ENCODE peak calls at places on chromosome 4, in nine cellular contexts. One of them, this sample, is unnamed.

GRCh38 chr4:36220776-36221175 is 23.5 kb downstream of the ARAP2 start:
- DNase-seq in psoas muscle: no peak
- DNase-seq in fibroblast of lung: no peak
- DNase-seq in heart left ventricle: no peak
- DNase-seq in body of pancreas: no peak
- DNase-seq in lower lobe of right lung: no peak
- DNase-seq in Panc1: no peak
- DNase-seq in CD8-positive, alpha-beta memory T cell: no peak
- DNase-seq in suprapubic skin: no peak
- DNase-seq in this sample: no peak

GRCh38 chr4:156961241-156962068 is 10.1 kb downstream of the PDGFC start:
- DNase-seq in psoas muscle: no peak
- DNase-seq in fibroblast of lung: peak; percentile 78
- DNase-seq in heart left ventricle: no peak
- DNase-seq in body of pancreas: no peak
- DNase-seq in lower lobe of right lung: no peak
- DNase-seq in Panc1: no peak
- DNase-seq in CD8-positive, alpha-beta memory T cell: no peak
- DNase-seq in suprapubic skin: no peak
- DNase-seq in this sample: no peak

GRCh38 chr4:167031534-167032156 is 202.6 kb downstream of the SPOCK3 start:
- DNase-seq in psoas muscle: no peak
- DNase-seq in fibroblast of lung: peak; percentile 34
- DNase-seq in heart left ventricle: no peak
- DNase-seq in body of pancreas: no peak
- DNase-seq in lower lobe of right lung: no peak
- DNase-seq in Panc1: no peak
- DNase-seq in CD8-positive, alpha-beta memory T cell: no peak
- DNase-seq in suprapubic skin: no peak
- DNase-seq in this sample: no peak

GRCh38 chr4:162891788-162892707 is 274.6 kb downstream of the NAF1 start:
- DNase-seq in psoas muscle: no peak
- DNase-seq in fibroblast of lung: peak; percentile 43
- DNase-seq in heart left ventricle: no peak
- DNase-seq in body of pancreas: no peak
- DNase-seq in lower lobe of right lung: no peak
- DNase-seq in Panc1: no peak
- DNase-seq in CD8-positive, alpha-beta memory T cell: no peak
- DNase-seq in suprapubic skin: no peak
- DNase-seq in this sample: no peak

GRCh38 chr4:57023104-57023503 is 44.4 kb downstream of the POLR2B start:
- DNase-seq in psoas muscle: no peak
- DNase-seq in fibroblast of lung: peak; percentile 92
- DNase-seq in heart left ventricle: no peak
- DNase-seq in body of pancreas: no peak
- DNase-seq in lower lobe of right lung: no peak
- DNase-seq in Panc1: no peak
- DNase-seq in CD8-positive, alpha-beta memory T cell: no peak
- DNase-seq in suprapubic skin: no peak
- DNase-seq in this sample: no peak

GRCh38 chr4:122666527-122667245 is 45.8 kb upstream of the IL21 start:
- DNase-seq in psoas muscle: no peak
- DNase-seq in fibroblast of lung: peak; percentile 96
- DNase-seq in heart left ventricle: no peak
- DNase-seq in body of pancreas: no peak
- DNase-seq in lower lobe of right lung: no peak
- DNase-seq in Panc1: peak; percentile 10
- DNase-seq in CD8-positive, alpha-beta memory T cell: no peak
- DNase-seq in suprapubic skin: no peak
- DNase-seq in this sample: no peak

GRCh38 chr4:162984621-162985020 is 182.1 kb downstream of the NAF1 start:
- DNase-seq in psoas muscle: no peak
- DNase-seq in fibroblast of lung: no peak
- DNase-seq in heart left ventricle: no peak
- DNase-seq in body of pancreas: no peak
- DNase-seq in lower lobe of right lung: no peak
- DNase-seq in Panc1: no peak
- DNase-seq in CD8-positive, alpha-beta memory T cell: no peak
- DNase-seq in suprapubic skin: no peak
- DNase-seq in this sample: peak; percentile 57

GRCh38 chr4:153096344-153096743 is 107.9 kb upstream of the TRIM2 start:
- DNase-seq in psoas muscle: no peak
- DNase-seq in fibroblast of lung: no peak
- DNase-seq in heart left ventricle: no peak
- DNase-seq in body of pancreas: no peak
- DNase-seq in lower lobe of right lung: no peak
- DNase-seq in Panc1: no peak
- DNase-seq in CD8-positive, alpha-beta memory T cell: no peak
- DNase-seq in suprapubic skin: no peak
- DNase-seq in this sample: no peak

DNA sequence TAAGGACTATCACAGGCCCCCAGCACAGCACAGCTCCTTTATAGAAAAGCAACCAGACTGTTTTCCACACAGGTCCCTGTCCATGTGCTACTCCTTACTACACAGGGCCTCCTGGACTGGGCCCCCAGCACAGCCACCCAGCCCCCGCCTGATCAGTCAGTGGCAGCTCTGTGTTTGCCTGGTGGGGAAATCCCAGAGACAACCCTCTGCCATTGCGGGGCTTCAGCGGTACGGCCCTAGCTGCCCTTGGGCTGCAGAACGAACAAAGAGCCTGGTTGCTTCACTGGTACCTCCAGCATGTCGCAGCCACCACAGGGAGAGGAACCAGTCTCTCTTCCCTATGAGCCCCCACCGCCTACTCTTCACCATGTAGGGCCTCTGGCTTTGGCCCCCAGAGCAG is 30.7 kb downstream of the CBR4 start:
- DNase-seq in psoas muscle: no peak
- DNase-seq in fibroblast of lung: no peak
- DNase-seq in heart left ventricle: no peak
- DNase-seq in body of pancreas: no peak
- DNase-seq in lower lobe of right lung: no peak
- DNase-seq in Panc1: no peak
- DNase-seq in CD8-positive, alpha-beta memory T cell: no peak
- DNase-seq in suprapubic skin: no peak
- DNase-seq in this sample: no peak
- H3K9me3 ChIP-seq in psoas muscle: peaks cover 13% of the 10 kb centered on the region
- H3K9me3 ChIP-seq in fibroblast of lung: no peaks in the 10 kb centered on the region
- H3K9me3 ChIP-seq in heart left ventricle: peaks cover 40% of the 10 kb centered on the region
- H3K9me3 ChIP-seq in body of pancreas: no peaks in the 10 kb centered on the region
- H3K9me3 ChIP-seq in lower lobe of right lung: peaks cover 15% of the 10 kb centered on the region
- H3K9me3 ChIP-seq in Panc1: no peaks in the 10 kb centered on the region
- H3K9me3 ChIP-seq in CD8-positive, alpha-beta memory T cell: no peaks in the 10 kb centered on the region
- H3K9me3 ChIP-seq in suprapubic skin: peaks cover 14% of the 10 kb centered on the region
- H3K9me3 ChIP-seq in this sample: peaks cover 10% of the 10 kb centered on the region

DNA sequence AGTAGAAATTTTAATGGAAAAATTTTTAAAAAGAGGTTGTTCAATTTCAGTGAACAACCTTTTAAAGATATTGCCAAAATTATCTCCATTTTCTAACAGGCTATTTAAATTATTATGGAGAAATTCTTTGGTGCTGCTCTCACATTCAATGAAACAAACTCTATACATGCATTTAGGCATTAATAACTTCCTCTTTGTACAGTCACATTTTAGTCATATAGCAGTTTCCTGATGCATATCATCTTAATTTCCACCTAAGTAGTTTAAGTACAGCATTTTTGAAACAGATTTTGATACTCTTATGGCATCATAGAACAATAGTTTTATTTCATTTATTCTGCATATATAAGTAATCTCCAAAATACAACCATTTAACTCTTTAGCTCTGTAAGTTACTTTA is 500.1 kb downstream of the STPG2 start:
- DNase-seq in psoas muscle: no peak
- DNase-seq in fibroblast of lung: no peak
- DNase-seq in heart left ventricle: no peak
- DNase-seq in body of pancreas: no peak
- DNase-seq in lower lobe of right lung: no peak
- DNase-seq in Panc1: no peak
- DNase-seq in CD8-positive, alpha-beta memory T cell: no peak
- DNase-seq in suprapubic skin: no peak
- DNase-seq in this sample: no peak
- H3K27me3 ChIP-seq in psoas muscle: no peaks in the 10 kb centered on the region
- H3K27me3 ChIP-seq in fibroblast of lung: no peaks in the 10 kb centered on the region
- H3K27me3 ChIP-seq in heart left ventricle: no peaks in the 10 kb centered on the region
- H3K27me3 ChIP-seq in body of pancreas: no peaks in the 10 kb centered on the region
- H3K27me3 ChIP-seq in lower lobe of right lung: no peaks in the 10 kb centered on the region
- H3K27me3 ChIP-seq in Panc1: no peaks in the 10 kb centered on the region
- H3K27me3 ChIP-seq in CD8-positive, alpha-beta memory T cell: no peaks in the 10 kb centered on the region
- H3K27me3 ChIP-seq in suprapubic skin: no peaks in the 10 kb centered on the region
- H3K27me3 ChIP-seq in this sample: no peaks in the 10 kb centered on the region

GRCh38 chr4:24792552-24792951 is 2.8 kb upstream of the SOD3 start:
- DNase-seq in psoas muscle: no peak
- DNase-seq in fibroblast of lung: no peak
- DNase-seq in heart left ventricle: no peak
- DNase-seq in body of pancreas: no peak
- DNase-seq in lower lobe of right lung: no peak
- DNase-seq in Panc1: no peak
- DNase-seq in CD8-positive, alpha-beta memory T cell: no peak
- DNase-seq in suprapubic skin: no peak
- DNase-seq in this sample: no peak

GRCh38 chr4:24793219-24794005 is 2.0 kb upstream of the SOD3 start:
- DNase-seq in psoas muscle: no peak
- DNase-seq in fibroblast of lung: peak; percentile 20
- DNase-seq in heart left ventricle: no peak
- DNase-seq in body of pancreas: no peak
- DNase-seq in lower lobe of right lung: no peak
- DNase-seq in Panc1: no peak
- DNase-seq in CD8-positive, alpha-beta memory T cell: no peak
- DNase-seq in suprapubic skin: peak; percentile 11
- DNase-seq in this sample: no peak

GRCh38 chr4:24794916-24795665 is at the start of gene SOD3:
- DNase-seq in psoas muscle: peak; percentile 81
- DNase-seq in fibroblast of lung: peak; percentile 91
- DNase-seq in heart left ventricle: peak; percentile 89
- DNase-seq in body of pancreas: peak; percentile 89
- DNase-seq in lower lobe of right lung: peak; percentile 85
- DNase-seq in Panc1: no peak
- DNase-seq in CD8-positive, alpha-beta memory T cell: no peak
- DNase-seq in suprapubic skin: peak; percentile 89
- DNase-seq in this sample: peak; percentile 94

GRCh38 chr4:24795666-24796381 is 451 bp downstream of the SOD3 start:
- DNase-seq in psoas muscle: no peak
- DNase-seq in fibroblast of lung: no peak
- DNase-seq in heart left ventricle: no peak
- DNase-seq in body of pancreas: no peak
- DNase-seq in lower lobe of right lung: no peak
- DNase-seq in Panc1: no peak
- DNase-seq in CD8-positive, alpha-beta memory T cell: no peak
- DNase-seq in suprapubic skin: peak; percentile 70
- DNase-seq in this sample: no peak

DNA sequence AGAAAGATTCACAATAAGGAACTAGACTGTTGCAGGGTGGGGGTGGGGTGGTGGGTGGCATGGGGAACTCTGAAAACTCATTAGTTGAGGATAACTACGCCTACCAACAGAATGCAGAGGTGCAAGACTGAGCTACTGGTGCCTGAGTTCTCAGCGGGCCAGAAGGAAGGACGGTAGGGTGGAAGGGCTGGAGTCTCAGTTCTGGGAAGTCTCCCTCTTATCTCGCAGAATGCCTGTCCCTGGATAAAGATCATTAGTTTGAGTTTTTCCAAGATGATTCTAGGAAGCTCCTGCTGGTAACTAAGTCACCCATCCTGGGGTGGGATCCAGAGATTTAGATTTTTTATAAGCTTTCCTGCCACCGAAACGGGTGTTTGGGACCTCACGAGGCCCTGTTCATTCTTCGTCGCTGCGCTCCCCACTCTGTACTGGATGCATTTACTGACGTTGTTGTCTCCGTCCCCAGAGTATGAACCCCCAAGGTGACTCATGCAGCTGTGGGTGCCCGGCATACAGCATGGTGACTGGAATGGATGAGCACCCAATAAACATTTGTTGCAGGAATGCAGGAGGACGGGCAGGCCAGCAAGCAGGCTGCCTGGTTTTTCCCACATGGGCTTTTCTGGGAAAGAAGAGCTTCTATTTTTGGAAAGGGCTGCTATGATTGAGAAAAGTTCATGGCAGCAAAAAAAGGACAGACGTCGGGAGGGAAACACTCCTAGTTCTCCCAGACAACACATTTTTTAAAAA is 1.1 kb upstream of the SOD3 start:
- DNase-seq in psoas muscle: peak; percentile 41
- DNase-seq in fibroblast of lung: peak; percentile 86
- DNase-seq in heart left ventricle: peak; percentile 44
- DNase-seq in body of pancreas: peak; percentile 24
- DNase-seq in lower lobe of right lung: no peak
- DNase-seq in Panc1: no peak
- DNase-seq in CD8-positive, alpha-beta memory T cell: no peak
- DNase-seq in suprapubic skin: peak; percentile 75
- DNase-seq in this sample: peak; percentile 84
- H3K27ac ChIP-seq in psoas muscle: peak overlapping the region; percentile 74
- H3K27ac ChIP-seq in fibroblast of lung: peak overlapping the region; percentile 77
- H3K27ac ChIP-seq in heart left ventricle: peak overlapping the region; percentile 81
- H3K27ac ChIP-seq in body of pancreas: peak overlapping the region; percentile 73
- H3K27ac ChIP-seq in lower lobe of right lung: peak overlapping the region; percentile 84
- H3K27ac ChIP-seq in Panc1: no peak overlapping the region
- H3K27ac ChIP-seq in CD8-positive, alpha-beta memory T cell: no peak overlapping the region
- H3K27ac ChIP-seq in suprapubic skin: peak overlapping the region; percentile 83
- H3K27ac ChIP-seq in this sample: peak overlapping the region; percentile 91

GRCh38 chr4:113732-114131 is 10.6 kb upstream of the ZNF718 start:
- DNase-seq in psoas muscle: no peak
- DNase-seq in fibroblast of lung: no peak
- DNase-seq in heart left ventricle: no peak
- DNase-seq in body of pancreas: no peak
- DNase-seq in lower lobe of right lung: no peak
- DNase-seq in Panc1: no peak
- DNase-seq in CD8-positive, alpha-beta memory T cell: no peak
- DNase-seq in suprapubic skin: no peak
- DNase-seq in this sample: no peak

GRCh38 chr4:107444-108429 is 16.6 kb upstream of the ZNF718 start:
- DNase-seq in psoas muscle: no peak
- DNase-seq in fibroblast of lung: no peak
- DNase-seq in heart left ventricle: no peak
- DNase-seq in body of pancreas: peak; percentile 15
- DNase-seq in lower lobe of right lung: peak; percentile 36
- DNase-seq in Panc1: no peak
- DNase-seq in CD8-positive, alpha-beta memory T cell: no peak
- DNase-seq in suprapubic skin: no peak
- DNase-seq in this sample: no peak

GRCh38 chr4:116499-116898 is 7.8 kb upstream of the ZNF718 start:
- DNase-seq in psoas muscle: no peak
- DNase-seq in fibroblast of lung: no peak
- DNase-seq in heart left ventricle: no peak
- DNase-seq in body of pancreas: no peak
- DNase-seq in lower lobe of right lung: no peak
- DNase-seq in Panc1: no peak
- DNase-seq in CD8-positive, alpha-beta memory T cell: no peak
- DNase-seq in suprapubic skin: no peak
- DNase-seq in this sample: no peak

GRCh38 chr4:114151-114550 is 10.2 kb upstream of the ZNF718 start:
- DNase-seq in psoas muscle: no peak
- DNase-seq in fibroblast of lung: no peak
- DNase-seq in heart left ventricle: no peak
- DNase-seq in body of pancreas: no peak
- DNase-seq in lower lobe of right lung: no peak
- DNase-seq in Panc1: no peak
- DNase-seq in CD8-positive, alpha-beta memory T cell: no peak
- DNase-seq in suprapubic skin: no peak
- DNase-seq in this sample: no peak

DNA sequence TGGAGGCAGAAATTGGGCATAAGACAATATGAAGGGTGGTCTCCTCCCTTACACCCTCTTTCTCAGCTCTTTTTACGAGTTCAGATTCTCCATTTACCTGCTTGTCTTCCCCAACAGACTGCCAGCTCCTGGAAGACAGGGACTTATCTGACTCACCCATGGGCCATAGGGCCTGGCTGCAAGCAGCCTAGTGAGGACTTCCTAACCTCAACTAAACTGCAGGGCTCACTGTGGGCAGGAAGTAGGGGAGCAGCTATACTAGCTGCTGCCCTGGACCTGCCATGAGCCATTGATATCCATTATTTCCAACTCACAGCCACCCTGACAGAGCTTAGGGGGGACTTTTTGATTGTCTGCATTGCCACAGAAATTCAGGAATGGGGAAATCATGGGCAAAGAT is 11.5 kb upstream of the ZNF718 start:
- DNase-seq in psoas muscle: no peak
- DNase-seq in fibroblast of lung: no peak
- DNase-seq in heart left ventricle: no peak
- DNase-seq in body of pancreas: no peak
- DNase-seq in lower lobe of right lung: no peak
- DNase-seq in Panc1: no peak
- DNase-seq in CD8-positive, alpha-beta memory T cell: no peak
- DNase-seq in suprapubic skin: no peak
- DNase-seq in this sample: no peak
- H3K9me3 ChIP-seq in psoas muscle: no peaks in the 10 kb centered on the region
- H3K9me3 ChIP-seq in fibroblast of lung: peaks cover 2% of the 10 kb centered on the region
- H3K9me3 ChIP-seq in heart left ventricle: no peaks in the 10 kb centered on the region
- H3K9me3 ChIP-seq in body of pancreas: no peaks in the 10 kb centered on the region
- H3K9me3 ChIP-seq in lower lobe of right lung: peaks cover under 1% of the 10 kb centered on the region
- H3K9me3 ChIP-seq in Panc1: no peaks in the 10 kb centered on the region
- H3K9me3 ChIP-seq in CD8-positive, alpha-beta memory T cell: no peaks in the 10 kb centered on the region
- H3K9me3 ChIP-seq in suprapubic skin: peaks cover under 1% of the 10 kb centered on the region
- H3K9me3 ChIP-seq in this sample: peaks cover 11% of the 10 kb centered on the region